ENCODE peak calls at places on chromosomes 11 and 22, in seven cellular contexts. X is transverse colon, L is gastrocnemius medialis, Q is ovary, F is A549, Z is uterus, M is adrenal gland. U is an unnamed sample.

GRCh38 chr22:34390400-34390799 is 470.1 kb upstream of the LARGE1 start:
- DNase-seq in X (no peak), L (no peak), Q (no peak), F (no peak), Z (no peak), M (no peak), U (no peak)

GRCh38 chr11:64638017-64638664 is 47.1 kb downstream of the SLC22A12 start:
- DNase-seq in X (peak), L (no peak), Q (no peak), F (no peak), Z (peak), M (no peak), U (no peak)

GRCh38 chr11:12066799-12067508 is 43.4 kb upstream of the MICAL2 start:
- DNase-seq in X (peak), L (peak), Q (no peak), F (no peak), Z (peak), M (peak), U (no peak)

GRCh38 chr11:22879615-22880014 is 19.3 kb upstream of the CCDC179 start:
- DNase-seq in X (no peak), L (no peak), Q (no peak), F (no peak), Z (no peak), M (no peak), U (no peak)

GRCh38 chr11:119490253-119491006 is 67.5 kb upstream of the THY1 start:
- DNase-seq in X (no peak), L (no peak), Q (no peak), F (no peak), Z (no peak), M (no peak), U (no peak)

GRCh38 chr11:118168751-118169150 is 7.7 kb downstream of the SCN2B start:
- DNase-seq in X (no peak), L (no peak), Q (no peak), F (no peak), Z (no peak), M (no peak), U (no peak)

GRCh38 chr11:12914401-12914912 is 94.7 kb upstream of the RASSF10 start:
- DNase-seq in X (peak), L (peak), Q (no peak), F (peak), Z (no peak), M (no peak), U (peak)

GRCh38 chr22:33902073-33902472 is 18.2 kb downstream of the LARGE1 start:
- DNase-seq in X (no peak), L (no peak), Q (no peak), F (no peak), Z (no peak), M (no peak), U (no peak)

GRCh38 chr22:41976070-41976901 is 7.0 kb downstream of the SEPTIN3 start:
- DNase-seq in X (peak), L (no peak), Q (no peak), F (no peak), Z (no peak), M (no peak), U (no peak)

GRCh38 chr11:59192446-59193020 is 20.2 kb downstream of the MPEG1 start:
- DNase-seq in X (no peak), L (no peak), Q (no peak), F (no peak), Z (no peak), M (no peak), U (no peak)

GRCh38 chr11:59189986-59190385 is 18.1 kb downstream of the DTX4 start:
- DNase-seq in X (no peak), L (no peak), Q (no peak), F (no peak), Z (no peak), M (no peak), U (no peak)

GRCh38 chr11:59193741-59194140 is 19.0 kb downstream of the MPEG1 start:
- DNase-seq in X (no peak), L (no peak), Q (no peak), F (no peak), Z (no peak), M (no peak), U (no peak)

GRCh38 chr11:59191095-59191494 is 19.2 kb downstream of the DTX4 start:
- DNase-seq in X (peak), L (no peak), Q (no peak), F (no peak), Z (no peak), M (no peak), U (no peak)

DNA sequence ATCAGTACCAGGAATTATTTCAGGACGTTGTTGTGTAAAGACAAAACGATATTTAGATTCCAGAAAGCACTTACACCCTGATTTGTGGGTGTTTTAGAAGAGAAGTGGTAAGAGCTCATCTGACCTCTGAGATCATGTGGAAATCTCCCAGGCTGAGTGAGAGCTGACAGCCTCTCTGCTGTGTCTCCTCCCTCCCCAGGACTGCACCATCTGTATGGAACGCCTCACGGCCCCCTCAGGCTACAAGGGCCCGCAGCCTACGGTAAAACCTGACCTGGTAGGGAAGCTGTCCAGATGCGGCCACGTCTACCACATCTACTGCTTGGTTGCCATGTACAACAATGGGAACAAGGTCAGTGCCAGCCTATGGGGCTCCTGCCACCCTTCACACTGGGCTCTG is 20.0 kb downstream of the DTX4 start:
- DNase-seq in X (no peak), L (no peak), Q (no peak), F (no peak), Z (no peak), M (no peak), U (no peak)
- TF ChIP-seq POLR2A in X (no peak), L (no peak), Q (no peak), F (no peak), Z (no peak), M (no peak), U (no peak)

GRCh38 chr11:128448981-128449713 is 138.2 kb downstream of the ETS1 start:
- DNase-seq in X (no peak), L (no peak), Q (no peak), F (no peak), Z (no peak), M (no peak), U (no peak)

GRCh38 chr11:128447233-128447632 is 140.1 kb downstream of the ETS1 start:
- DNase-seq in X (no peak), L (no peak), Q (no peak), F (no peak), Z (no peak), M (no peak), U (no peak)

GRCh38 chr11:128451651-128452470 is 135.5 kb downstream of the ETS1 start:
- DNase-seq in X (peak), L (no peak), Q (peak), F (no peak), Z (no peak), M (no peak), U (no peak)

GRCh38 chr11:128450882-128451647 is 136.3 kb downstream of the ETS1 start:
- DNase-seq in X (no peak), L (no peak), Q (no peak), F (no peak), Z (no peak), M (no peak), U (no peak)

GRCh38 chr11:128448487-128448886 is 138.9 kb downstream of the ETS1 start:
- DNase-seq in X (peak), L (no peak), Q (no peak), F (peak), Z (no peak), M (no peak), U (peak)
- TF ChIP-seq POLR2A in X (peak), L (no peak), Q (no peak), F (no peak), Z (no peak), M (no peak), U (no peak)

GRCh38 chr11:60934790-60935605 is 10.7 kb downstream of the TMEM132A start:
- DNase-seq in X (no peak), L (no peak), Q (no peak), F (no peak), Z (no peak), M (no peak), U (no peak)
- TF ChIP-seq POLR2A in X (no peak), L (no peak), Q (no peak), F (no peak), Z (no peak), M (no peak), U (no peak)

DNA sequence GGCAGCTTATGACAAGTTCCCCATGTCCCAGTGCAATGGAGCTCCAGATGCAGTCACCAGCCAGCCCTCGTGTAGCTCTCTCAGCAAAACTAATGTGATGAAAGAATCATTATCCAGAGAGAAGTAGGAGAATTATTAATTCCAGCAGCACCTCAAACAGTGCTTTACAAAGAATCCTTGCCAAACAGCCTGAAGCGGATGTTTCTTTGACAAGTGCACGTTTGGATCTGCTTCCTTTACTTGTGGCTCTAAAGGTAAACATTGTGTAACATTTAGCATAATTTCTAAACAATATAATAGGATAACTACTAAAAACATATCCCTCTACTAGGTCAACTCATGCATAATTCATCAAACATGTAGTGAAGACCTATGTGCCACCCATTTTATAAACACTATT is 197.0 kb downstream of the FAM181B start:
- DNase-seq in X (no peak), L (no peak), Q (no peak), F (no peak), Z (no peak), M (no peak), U (no peak)
- TF ChIP-seq POLR2A in X (no peak), L (no peak), Q (no peak), F (no peak), Z (no peak), M (no peak), U (no peak)

DNA sequence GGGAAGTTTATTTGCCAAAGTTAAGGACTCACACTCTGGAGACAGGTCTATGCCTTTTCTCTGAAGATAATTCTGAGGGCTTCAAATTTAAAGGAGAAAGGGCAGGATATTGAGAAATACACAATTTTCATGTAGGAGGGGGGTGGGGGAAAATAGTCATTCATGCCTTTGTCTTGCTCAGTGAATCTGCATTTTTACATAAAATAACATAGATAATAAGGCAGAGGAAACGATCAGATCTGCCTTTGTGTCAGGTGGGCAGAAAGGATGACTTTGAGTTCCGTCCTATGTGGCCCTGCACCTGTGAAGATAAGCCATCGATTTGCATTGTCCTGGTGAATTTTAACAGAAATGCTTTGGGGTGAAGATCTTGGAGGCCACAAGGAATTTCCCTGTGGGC is 76.8 kb downstream of the SC5D start:
- DNase-seq in X (no peak), L (no peak), Q (no peak), F (no peak), Z (no peak), M (no peak), U (no peak)
- TF ChIP-seq POLR2A in X (no peak), L (no peak), Q (no peak), F (no peak), Z (no peak), M (no peak), U (no peak)

GRCh38 chr11:123429851-123430735 is at the start of gene GRAMD1B:
- DNase-seq in X (peak), L (no peak), Q (peak), F (peak), Z (peak), M (peak), U (peak)
- TF ChIP-seq POLR2A in X (no peak), L (no peak), Q (no peak), F (no peak), Z (no peak), M (peak), U (peak)

DNA sequence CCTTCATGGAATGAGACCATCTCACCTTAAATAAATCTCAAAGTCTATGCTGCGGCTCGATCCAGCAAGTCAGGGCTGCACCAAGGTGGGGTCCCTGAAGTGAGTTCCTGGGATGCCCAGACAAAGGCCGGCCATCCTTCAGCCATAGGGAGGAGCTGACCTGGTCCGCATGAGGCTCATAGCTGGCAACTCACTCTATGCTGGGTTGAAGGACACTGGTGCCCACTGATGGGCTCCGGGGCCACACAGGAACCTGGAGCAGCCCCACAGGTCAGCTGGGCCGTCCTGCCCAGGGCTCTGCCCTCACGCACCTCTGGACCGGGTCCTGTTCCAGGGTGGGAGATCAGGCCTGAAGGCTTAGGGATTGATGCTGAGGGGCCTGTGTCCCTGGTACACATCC is 1339.3 kb downstream of the TBC1D22A start:
- DNase-seq in X (no peak), L (no peak), Q (no peak), F (no peak), Z (no peak), M (peak), U (no peak)
- TF ChIP-seq POLR2A in X (no peak), L (no peak), Q (no peak), F (no peak), Z (no peak), M (no peak), U (no peak)

GRCh38 chr22:21643533-21644357 is 1.6 kb downstream of the SDF2L1 start:
- DNase-seq in X (no peak), L (no peak), Q (no peak), F (no peak), Z (no peak), M (no peak), U (no peak)

GRCh38 chr22:21640810-21641209 is 1.3 kb upstream of the SDF2L1 start:
- DNase-seq in X (no peak), L (no peak), Q (no peak), F (no peak), Z (no peak), M (no peak), U (no peak)

GRCh38 chr22:21642584-21643448 is 714 bp downstream of the SDF2L1 start:
- DNase-seq in X (peak), L (no peak), Q (peak), F (peak), Z (no peak), M (peak), U (no peak)

GRCh38 chr22:21641417-21641794 is 696 bp upstream of the SDF2L1 start:
- DNase-seq in X (peak), L (no peak), Q (peak), F (peak), Z (no peak), M (peak), U (peak)

GRCh38 chr22:21641795-21642583 is at the start of gene SDF2L1:
- DNase-seq in X (peak), L (peak), Q (peak), F (peak), Z (peak), M (peak), U (peak)
- TF ChIP-seq POLR2A in X (peak), L (peak), Q (peak), F (peak), Z (peak), M (peak), U (peak)

GRCh38 chr11:77473001-77473800 is 693 bp downstream of the PAK1 start:
- DNase-seq in X (peak), L (peak), Q (peak), F (peak), Z (peak), M (peak), U (peak)

GRCh38 chr11:77474509-77475070 is 696 bp upstream of the PAK1 start:
- DNase-seq in X (no peak), L (no peak), Q (no peak), F (no peak), Z (no peak), M (no peak), U (no peak)

GRCh38 chr11:77471520-77472234 is 2.2 kb downstream of the PAK1 start:
- DNase-seq in X (peak), L (no peak), Q (peak), F (peak), Z (no peak), M (peak), U (no peak)

GRCh38 chr11:77475206-77475605 is 1.3 kb upstream of the PAK1 start:
- DNase-seq in X (no peak), L (no peak), Q (no peak), F (no peak), Z (no peak), M (no peak), U (no peak)

DNA sequence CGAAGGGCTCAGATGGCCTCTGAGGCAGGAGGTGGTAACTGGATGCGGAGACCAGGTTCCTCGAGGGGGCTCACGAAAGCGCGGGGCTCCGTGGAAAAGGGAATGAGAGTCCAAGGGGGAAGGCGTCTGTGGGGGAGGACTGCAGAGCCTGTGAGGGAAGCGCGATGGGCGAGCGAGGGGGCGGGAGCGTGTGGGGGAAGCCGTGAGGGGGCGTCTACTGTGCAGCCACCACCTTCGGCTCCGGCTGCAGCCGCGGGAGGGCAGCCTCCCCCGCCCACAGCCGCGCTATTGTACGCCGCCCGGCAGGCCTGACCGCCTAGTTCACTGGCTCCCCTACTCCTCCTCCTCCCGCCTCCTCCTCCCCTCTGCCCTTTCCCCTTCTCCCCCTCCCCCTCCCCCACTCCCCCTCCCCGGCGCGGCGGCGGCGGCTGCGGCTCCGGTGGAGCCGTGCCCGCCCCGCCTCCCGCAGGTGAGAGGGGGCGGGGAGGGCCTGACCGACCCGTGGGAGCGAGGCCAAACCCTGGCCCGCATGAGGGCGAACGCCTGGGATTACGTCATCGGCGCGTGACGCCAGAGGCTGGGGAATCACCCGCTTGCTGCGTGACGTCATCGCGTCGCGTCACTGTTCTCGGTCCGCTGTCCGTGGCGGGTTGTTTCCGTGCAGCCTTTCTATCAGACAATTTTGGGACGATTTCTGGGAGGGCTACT is at the start of gene PAK1:
- DNase-seq in X (peak), L (peak), Q (peak), F (peak), Z (peak), M (peak), U (peak)
- TF ChIP-seq POLR2A in X (peak), L (peak), Q (peak), F (no peak), Z (peak), M (peak), U (peak)